ENCODE peak calls at places on chromosomes 3 and 15, in nine cellular contexts. V is HS-27A; P is stimulated activated CD4-positive, alpha-beta T cell treated with anti-CD3 and anti-CD28 coated beads, Interleukin-15, amount 100 ng/mL, for 1 hour; L is mesenteric fat pad; K is fibroblast of mammary gland; Y is dorsolateral prefrontal cortex; M is kidney tubule cell; F is effector memory CD8-positive, alpha-beta T cell; B is RPMI7951. Q is an unnamed sample.

GRCh38 chr3:196356556-196356955 is 18.4 kb upstream of the TM4SF19 start:
- DNase-seq in K (no peak), Y (no peak), B (no peak), L (no peak), F (no peak), M (no peak), P (no peak), V (no peak), Q (no peak)

GRCh38 chr3:15387171-15387581 is 40.2 kb downstream of the METTL6 start:
- DNase-seq in V (no peak), B (peak), M (peak), F (no peak), Y (no peak), P (no peak), K (peak), L (no peak), Q (no peak)

GRCh38 chr3:71514621-71515020 is 68.9 kb downstream of the FOXP1 start:
- DNase-seq in L (no peak), F (no peak), B (no peak), M (peak), P (no peak), Y (no peak), V (no peak), K (no peak), Q (no peak)

GRCh38 chr15:66433726-66434125 is 47.0 kb downstream of the MAP2K1 start:
- DNase-seq in F (no peak), V (no peak), B (no peak), P (no peak), K (peak), M (peak), Y (no peak), L (no peak), Q (no peak)

GRCh38 chr15:80929225-80929624 is 60.4 kb downstream of the MESD start:
- DNase-seq in K (peak), F (no peak), P (no peak), Y (no peak), V (peak), L (no peak), M (peak), B (peak), Q (no peak)

GRCh38 chr3:123297627-123297899 is 95.8 kb downstream of the SEC22A start:
- DNase-seq in L (no peak), K (no peak), Y (no peak), F (no peak), B (no peak), P (no peak), V (no peak), M (no peak), Q (no peak)

GRCh38 chr15:44033894-44034293 is 161.2 kb downstream of the FRMD5 start:
- DNase-seq in P (no peak), B (peak), Y (no peak), K (peak), L (no peak), M (peak), V (no peak), F (no peak), Q (peak)

GRCh38 chr3:75272708-75273107 is 391.4 kb upstream of the FRG2C start:
- DNase-seq in K (peak), L (no peak), F (no peak), Y (no peak), V (no peak), P (no peak), M (peak), B (peak), Q (no peak)

GRCh38 chr15:52783191-52783829 is 6.8 kb downstream of the ONECUT1 start:
- DNase-seq in Y (no peak), F (no peak), M (peak), V (no peak), L (no peak), K (no peak), P (no peak), B (no peak), Q (peak)

GRCh38 chr15:55789066-55789660 is 46.2 kb upstream of the PRTG start:
- DNase-seq in L (no peak), V (no peak), B (no peak), F (peak), P (peak), Y (no peak), M (no peak), K (peak), Q (no peak)

GRCh38 chr3:10761583-10761982 is 54.4 kb upstream of the SLC6A11 start:
- DNase-seq in Y (no peak), K (no peak), L (no peak), P (no peak), F (no peak), B (no peak), M (peak), V (no peak), Q (no peak)

GRCh38 chr15:58549013-58549779 is 117.4 kb downstream of the LIPC start:
- DNase-seq in P (no peak), V (no peak), Y (no peak), L (no peak), M (no peak), F (no peak), K (no peak), B (peak), Q (peak)

GRCh38 chr15:61401903-61402698 is 173.0 kb upstream of the RORA start:
- DNase-seq in V (no peak), M (no peak), K (no peak), L (no peak), F (no peak), B (no peak), P (no peak), Y (no peak), Q (no peak)

Q was measured in foreskin melanocyte.